ENCODE peak calls at places on chromosomes 13 and 19, in five cellular contexts. E is memory B cell, G is fibroblast of mammary gland, I is Peyer's patch, L is C1 segment of cervical spinal cord. O is an unnamed sample.

GRCh38 chr19:7856277-7856581 is 18.0 kb downstream of the PRR36 start:
- DNase-seq in I (no peak), E (no peak), L (no peak), G (no peak), O (no peak)

GRCh38 chr13:32318072-32318471 is 2.8 kb downstream of the BRCA2 start:
- DNase-seq in E (no peak), I (no peak), G (no peak), L (no peak), O (no peak)

GRCh38 chr13:21973437-21974125 is 302.7 kb downstream of the FGF9 start:
- DNase-seq in E (no peak), G (no peak), L (no peak), I (no peak), O (no peak)

GRCh38 chr13:55654243-55654642 is 1486.5 kb upstream of the PRR20A start:
- DNase-seq in L (no peak), G (no peak), I (no peak), E (no peak), O (no peak)

GRCh38 chr19:3234800-3235199 is 10.3 kb downstream of the CELF5 start:
- DNase-seq in E (no peak), L (no peak), I (no peak), G (no peak), O (no peak)

GRCh38 chr19:47436712-47437401 is 17.5 kb upstream of the MEIS3 start:
- DNase-seq in L (peak), I (peak), G (peak), E (peak), O (peak)

GRCh38 chr13:45340422-45341033 is 455 bp downstream of the TPT1 start:
- DNase-seq in G (peak), L (peak), E (peak), I (peak), O (peak)

GRCh38 chr19:35856546-35857149 is at the start of gene KIRREL2:
- DNase-seq in L (no peak), G (no peak), E (no peak), I (no peak), O (no peak)

GRCh38 chr13:95185851-95186250 is 115.4 kb downstream of the ABCC4 start:
- DNase-seq in G (no peak), L (no peak), E (no peak), I (peak), O (no peak)

GRCh38 chr19:4717191-4717965 is 6.3 kb downstream of the DPP9 start:
- DNase-seq in L (no peak), I (no peak), E (no peak), G (peak), O (no peak)

GRCh38 chr13:42547615-42548014 is 26.3 kb upstream of the TNFSF11 start:
- DNase-seq in L (no peak), I (no peak), E (no peak), G (no peak), O (no peak)

GRCh38 chr19:43555185-43555770 is 20.0 kb downstream of the XRCC1 start:
- DNase-seq in G (peak), L (peak), E (peak), I (peak), O (peak)

GRCh38 chr19:21023901-21024300 is 3.4 kb downstream of the ZNF430 start:
- DNase-seq in G (peak), L (no peak), E (no peak), I (no peak), O (no peak)

GRCh38 chr19:34639491-34640085 is 37.4 kb downstream of the SCGB2B2 start:
- DNase-seq in G (peak), E (peak), I (peak), L (peak), O (peak)

GRCh38 chr13:49759503-49759902 is 33.0 kb downstream of the KPNA3 start:
- DNase-seq in L (no peak), I (no peak), G (peak), E (no peak), O (no peak)

GRCh38 chr13:112451512-112452379 is 75.6 kb downstream of the SPACA7 start:
- DNase-seq in L (no peak), I (no peak), E (no peak), G (no peak), O (no peak)

GRCh38 chr13:21138561-21138960 is 37.8 kb downstream of the SKA3 start:
- DNase-seq in L (no peak), I (no peak), E (no peak), G (no peak), O (no peak)

GRCh38 chr13:111482806-111483620 is 162.6 kb downstream of the TEX29 start:
- DNase-seq in L (no peak), E (no peak), G (no peak), I (peak), O (no peak)

GRCh38 chr13:41694902-41695301 is 237.6 kb downstream of the RGCC start:
- DNase-seq in I (peak), G (peak), E (no peak), L (no peak), O (peak)

GRCh38 chr13:52737900-52738299 is 1.7 kb downstream of the CNMD start:
- DNase-seq in L (no peak), G (no peak), E (no peak), I (no peak), O (no peak)

GRCh38 chr13:20301391-20302071 is 69.4 kb upstream of the GJB6 start:
- DNase-seq in L (no peak), G (peak), I (no peak), E (no peak), O (no peak)

GRCh38 chr13:108947551-108948030 is 318.2 kb downstream of the MYO16 start:
- DNase-seq in E (no peak), I (peak), G (peak), L (no peak), O (no peak)

GRCh38 chr13:29436291-29436690 is 159.2 kb downstream of the SLC7A1 start:
- DNase-seq in L (no peak), G (peak), E (no peak), I (no peak), O (no peak)

GRCh38 chr13:24168980-24169379 is 8.5 kb downstream of the SPATA13 start:
- DNase-seq in L (no peak), I (no peak), G (peak), E (no peak), O (no peak)

GRCh38 chr19:53879145-53880037 is 2.6 kb upstream of the PRKCG start:
- DNase-seq in L (peak), E (no peak), I (peak), G (peak), O (peak)

O was measured in naive B cell.